ENCODE peak calls at places on chromosomes 3 and 15, in five cellular contexts. One of them, this sample, is unnamed.

GRCh38 chr3:46383946-46384330 is 13.2 kb downstream of the CCR5 start:
- DNase-seq in A549: no peak
- DNase-seq in heart left ventricle: no peak
- DNase-seq in fibroblast of pulmonary artery: no peak
- DNase-seq in GM12878: no peak
- DNase-seq in this sample: no peak

GRCh38 chr3:58725326-58725853 is 58.8 kb upstream of the FAM3D start:
- DNase-seq in A549: no peak
- DNase-seq in heart left ventricle: no peak
- DNase-seq in fibroblast of pulmonary artery: no peak
- DNase-seq in GM12878: no peak
- DNase-seq in this sample: no peak

GRCh38 chr3:69292185-69292584 is 93.7 kb downstream of the FRMD4B start:
- DNase-seq in A549: no peak
- DNase-seq in heart left ventricle: no peak
- DNase-seq in fibroblast of pulmonary artery: no peak
- DNase-seq in GM12878: no peak
- DNase-seq in this sample: no peak

GRCh38 chr15:86247249-86247955 is 167.7 kb downstream of the AGBL1 start:
- DNase-seq in A549: no peak
- DNase-seq in heart left ventricle: no peak
- DNase-seq in fibroblast of pulmonary artery: no peak
- DNase-seq in GM12878: no peak
- DNase-seq in this sample: no peak

GRCh38 chr3:67655364-67656121 is 1.1 kb upstream of the SUCLG2 start:
- DNase-seq in A549: no peak
- DNase-seq in heart left ventricle: peak
- DNase-seq in fibroblast of pulmonary artery: no peak
- DNase-seq in GM12878: peak
- DNase-seq in this sample: peak

GRCh38 chr3:41053220-41053619 is 146.1 kb upstream of the CTNNB1 start:
- DNase-seq in A549: no peak
- DNase-seq in heart left ventricle: no peak
- DNase-seq in fibroblast of pulmonary artery: no peak
- DNase-seq in GM12878: no peak
- DNase-seq in this sample: no peak

GRCh38 chr3:20264900-20265567 is 79.0 kb upstream of the SGO1 start:
- DNase-seq in A549: no peak
- DNase-seq in heart left ventricle: no peak
- DNase-seq in fibroblast of pulmonary artery: no peak
- DNase-seq in GM12878: no peak
- DNase-seq in this sample: no peak

GRCh38 chr3:188510366-188510765 is 356.4 kb downstream of the LPP start:
- DNase-seq in A549: no peak
- DNase-seq in heart left ventricle: no peak
- DNase-seq in fibroblast of pulmonary artery: peak
- DNase-seq in GM12878: no peak
- DNase-seq in this sample: no peak

GRCh38 chr3:134035836-134036235 is 6.1 kb upstream of the SLCO2A1 start:
- DNase-seq in A549: no peak
- DNase-seq in heart left ventricle: no peak
- DNase-seq in fibroblast of pulmonary artery: no peak
- DNase-seq in GM12878: no peak
- DNase-seq in this sample: no peak

GRCh38 chr15:66599536-66600239 is 33.9 kb upstream of the LCTL start:
- DNase-seq in A549: no peak
- DNase-seq in heart left ventricle: no peak
- DNase-seq in fibroblast of pulmonary artery: no peak
- DNase-seq in GM12878: no peak
- DNase-seq in this sample: no peak

GRCh38 chr3:114700637-114701234 is 406.9 kb downstream of the TIGIT start:
- DNase-seq in A549: no peak
- DNase-seq in heart left ventricle: no peak
- DNase-seq in fibroblast of pulmonary artery: no peak
- DNase-seq in GM12878: no peak
- DNase-seq in this sample: no peak

GRCh38 chr3:89787995-89788394 is 680.6 kb downstream of the EPHA3 start:
- DNase-seq in A549: no peak
- DNase-seq in heart left ventricle: no peak
- DNase-seq in fibroblast of pulmonary artery: no peak
- DNase-seq in GM12878: no peak
- DNase-seq in this sample: no peak

GRCh38 chr3:64533565-64534317 is 154.1 kb downstream of the ADAMTS9 start:
- DNase-seq in A549: peak
- DNase-seq in heart left ventricle: peak
- DNase-seq in fibroblast of pulmonary artery: peak
- DNase-seq in GM12878: peak
- DNase-seq in this sample: peak
- H3K4me3 ChIP-seq in A549: no peak
- H3K4me3 ChIP-seq in heart left ventricle: no peak
- H3K4me3 ChIP-seq in fibroblast of pulmonary artery: no peak
- H3K4me3 ChIP-seq in GM12878: no peak
- H3K4me3 ChIP-seq in this sample: no peak

GRCh38 chr15:52021892-52022540 is 3.0 kb downstream of the MAPK6 start:
- DNase-seq in A549: no peak
- DNase-seq in heart left ventricle: no peak
- DNase-seq in fibroblast of pulmonary artery: no peak
- DNase-seq in GM12878: no peak
- DNase-seq in this sample: no peak
- H3K4me3 ChIP-seq in A549: peak
- H3K4me3 ChIP-seq in heart left ventricle: no peak
- H3K4me3 ChIP-seq in fibroblast of pulmonary artery: peak
- H3K4me3 ChIP-seq in GM12878: peak
- H3K4me3 ChIP-seq in this sample: no peak

GRCh38 chr15:45343258-45343860 is 35.0 kb downstream of the GATM start:
- DNase-seq in A549: no peak
- DNase-seq in heart left ventricle: no peak
- DNase-seq in fibroblast of pulmonary artery: no peak
- DNase-seq in GM12878: no peak
- DNase-seq in this sample: no peak
- H3K4me3 ChIP-seq in A549: no peak
- H3K4me3 ChIP-seq in heart left ventricle: no peak
- H3K4me3 ChIP-seq in fibroblast of pulmonary artery: no peak
- H3K4me3 ChIP-seq in GM12878: no peak
- H3K4me3 ChIP-seq in this sample: no peak

DNA sequence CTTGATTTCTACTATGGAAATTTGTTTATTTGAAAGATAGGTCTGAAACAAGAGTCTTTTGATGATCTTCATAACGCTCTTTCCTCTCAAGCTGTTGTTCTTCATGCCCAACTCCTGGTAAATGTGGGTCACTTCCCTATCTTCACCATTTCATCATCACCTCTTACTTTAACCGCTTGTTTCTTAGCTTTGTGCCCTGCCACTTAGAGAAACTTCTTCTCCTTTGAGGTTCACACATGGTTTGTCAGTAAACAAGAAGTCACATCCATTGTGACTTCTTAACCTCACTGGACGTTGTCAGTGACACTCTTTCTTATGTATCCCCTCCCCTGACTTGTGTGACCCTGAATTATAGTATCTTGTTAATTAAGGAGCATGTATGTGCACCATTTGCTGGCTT is 16.9 kb upstream of the P2RY13 start:
- DNase-seq in A549: no peak
- DNase-seq in heart left ventricle: no peak
- DNase-seq in fibroblast of pulmonary artery: no peak
- DNase-seq in GM12878: no peak
- DNase-seq in this sample: no peak
- H3K4me3 ChIP-seq in A549: no peak
- H3K4me3 ChIP-seq in heart left ventricle: no peak
- H3K4me3 ChIP-seq in fibroblast of pulmonary artery: no peak
- H3K4me3 ChIP-seq in GM12878: no peak
- H3K4me3 ChIP-seq in this sample: no peak

DNA sequence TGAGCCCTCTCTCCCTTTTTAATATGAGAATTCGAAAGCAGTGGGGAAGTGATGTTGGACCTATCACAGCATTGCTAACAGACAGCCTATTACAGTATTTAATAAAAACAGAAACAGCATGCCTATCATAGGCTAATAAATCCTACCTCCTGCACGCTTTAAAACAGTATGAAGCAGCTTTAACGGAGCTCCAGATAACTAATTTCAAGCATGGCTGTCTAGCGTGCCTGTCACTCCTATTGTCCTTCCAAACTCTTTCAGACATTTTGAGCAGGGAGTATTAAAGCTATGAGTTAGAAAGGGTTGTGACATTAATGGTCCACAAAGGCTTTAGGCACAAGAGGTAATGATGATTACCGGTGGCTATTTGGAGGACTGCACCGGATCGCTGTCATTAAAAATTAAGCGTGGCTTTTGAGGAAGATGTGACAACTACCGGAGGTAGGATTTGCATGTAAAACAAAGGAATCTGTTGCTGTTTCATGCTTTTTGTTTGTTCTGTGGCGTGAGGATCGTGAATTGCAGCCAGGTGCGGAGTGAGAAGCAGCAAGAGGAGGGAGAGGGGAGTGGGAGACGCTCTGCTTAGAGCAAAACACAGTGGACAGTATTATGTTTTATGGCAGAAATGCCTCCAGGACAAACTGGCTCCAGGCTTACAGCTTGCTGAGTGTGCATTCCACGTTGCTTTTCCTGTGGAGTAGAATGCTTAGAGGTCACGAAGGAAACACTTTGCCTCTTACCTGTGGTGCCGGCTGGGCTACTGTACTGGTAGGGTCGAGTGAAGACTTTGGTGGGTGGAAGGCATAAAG is at the start of gene KCNMB2:
- DNase-seq in A549: no peak
- DNase-seq in heart left ventricle: no peak
- DNase-seq in fibroblast of pulmonary artery: peak
- DNase-seq in GM12878: no peak
- DNase-seq in this sample: no peak
- H3K4me3 ChIP-seq in A549: no peak
- H3K4me3 ChIP-seq in heart left ventricle: peak
- H3K4me3 ChIP-seq in fibroblast of pulmonary artery: peak
- H3K4me3 ChIP-seq in GM12878: peak
- H3K4me3 ChIP-seq in this sample: no peak

DNA sequence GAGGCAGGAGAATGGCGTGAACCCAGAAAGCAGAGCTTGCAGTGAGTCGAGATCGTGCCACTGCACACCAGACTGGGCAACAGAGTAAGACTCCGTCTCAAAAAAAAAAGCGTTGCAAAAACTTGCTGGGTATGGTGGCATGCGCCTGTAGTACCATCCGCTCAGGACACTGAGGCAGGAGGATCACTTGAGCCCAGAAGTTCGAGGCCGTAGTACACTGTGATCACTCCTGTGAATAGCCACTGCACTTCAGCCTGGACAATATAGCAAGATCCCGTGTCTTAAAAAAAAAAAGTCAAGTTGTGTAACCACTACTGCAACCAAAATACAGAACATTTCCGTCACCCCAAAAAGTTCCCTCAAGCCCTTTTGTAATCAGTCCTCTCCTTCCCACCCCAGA is 1.5 kb downstream of the ARPC4 start:
- DNase-seq in A549: no peak
- DNase-seq in heart left ventricle: no peak
- DNase-seq in fibroblast of pulmonary artery: no peak
- DNase-seq in GM12878: no peak
- DNase-seq in this sample: no peak
- H3K4me3 ChIP-seq in A549: peak
- H3K4me3 ChIP-seq in heart left ventricle: no peak
- H3K4me3 ChIP-seq in fibroblast of pulmonary artery: no peak
- H3K4me3 ChIP-seq in GM12878: peak
- H3K4me3 ChIP-seq in this sample: no peak

DNA sequence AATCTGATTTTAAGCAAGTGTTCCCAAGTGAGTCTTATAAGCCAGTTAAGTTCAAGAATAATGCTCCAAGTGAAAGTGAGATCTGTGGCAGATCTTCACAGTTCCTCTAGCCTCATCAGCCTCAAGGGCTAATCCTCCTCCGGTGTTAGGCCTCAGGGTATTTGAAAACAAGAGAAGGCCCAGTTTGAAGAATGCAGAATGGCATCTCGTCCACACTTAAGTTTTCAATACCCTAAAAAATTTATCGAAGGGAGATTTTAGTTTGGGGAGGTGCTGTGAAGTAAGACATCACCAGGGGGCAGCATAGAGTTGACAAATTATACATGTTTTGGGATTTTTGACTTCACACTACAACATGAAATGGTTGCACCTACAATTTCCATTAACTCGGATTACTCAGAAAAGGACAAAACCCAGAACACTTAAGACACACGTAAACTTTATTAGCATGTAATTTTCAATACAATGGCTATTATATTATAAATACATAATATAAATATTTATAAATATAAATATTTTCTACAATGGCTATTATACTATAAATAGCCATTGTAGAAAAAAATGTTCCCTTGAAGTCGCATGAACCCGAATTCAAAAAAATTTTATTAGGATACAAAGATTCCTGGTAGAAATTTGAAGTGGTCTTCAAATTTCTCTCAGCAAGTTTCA is 2.3 kb upstream of the TMEM266 start:
- DNase-seq in A549: peak
- DNase-seq in heart left ventricle: no peak
- DNase-seq in fibroblast of pulmonary artery: peak
- DNase-seq in GM12878: no peak
- DNase-seq in this sample: no peak
- H3K4me3 ChIP-seq in A549: no peak
- H3K4me3 ChIP-seq in heart left ventricle: no peak
- H3K4me3 ChIP-seq in fibroblast of pulmonary artery: no peak
- H3K4me3 ChIP-seq in GM12878: peak
- H3K4me3 ChIP-seq in this sample: no peak

GRCh38 chr3:111823341-111823830 is 35.7 kb upstream of the PHLDB2 start:
- DNase-seq in A549: no peak
- DNase-seq in heart left ventricle: no peak
- DNase-seq in fibroblast of pulmonary artery: no peak
- DNase-seq in GM12878: no peak
- DNase-seq in this sample: no peak
- H3K4me3 ChIP-seq in A549: no peak
- H3K4me3 ChIP-seq in heart left ventricle: no peak
- H3K4me3 ChIP-seq in fibroblast of pulmonary artery: no peak
- H3K4me3 ChIP-seq in GM12878: no peak
- H3K4me3 ChIP-seq in this sample: no peak

DNA sequence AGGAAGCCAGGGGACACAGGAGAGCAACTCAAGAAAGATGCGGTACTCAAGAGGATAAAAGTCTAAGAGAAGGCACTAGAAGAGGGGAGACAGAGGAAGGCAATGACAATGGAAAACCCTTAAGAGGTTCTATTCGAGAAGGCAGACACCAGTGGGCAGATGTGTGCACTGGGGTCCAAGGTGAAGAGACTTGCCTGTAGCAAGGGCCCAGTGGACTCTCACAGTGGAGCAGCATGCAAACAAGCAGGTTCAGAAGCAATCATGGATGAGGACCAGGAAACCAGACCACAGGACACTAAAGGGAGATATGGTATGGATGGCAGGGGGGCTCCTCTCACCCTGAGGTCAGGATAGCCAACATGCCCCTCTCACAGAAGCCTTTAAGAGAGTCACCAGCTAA is 2.7 kb downstream of the ADCY5 start:
- DNase-seq in A549: no peak
- DNase-seq in heart left ventricle: no peak
- DNase-seq in fibroblast of pulmonary artery: no peak
- DNase-seq in GM12878: no peak
- DNase-seq in this sample: no peak
- H3K4me3 ChIP-seq in A549: no peak
- H3K4me3 ChIP-seq in heart left ventricle: peak
- H3K4me3 ChIP-seq in fibroblast of pulmonary artery: no peak
- H3K4me3 ChIP-seq in GM12878: no peak
- H3K4me3 ChIP-seq in this sample: no peak

DNA sequence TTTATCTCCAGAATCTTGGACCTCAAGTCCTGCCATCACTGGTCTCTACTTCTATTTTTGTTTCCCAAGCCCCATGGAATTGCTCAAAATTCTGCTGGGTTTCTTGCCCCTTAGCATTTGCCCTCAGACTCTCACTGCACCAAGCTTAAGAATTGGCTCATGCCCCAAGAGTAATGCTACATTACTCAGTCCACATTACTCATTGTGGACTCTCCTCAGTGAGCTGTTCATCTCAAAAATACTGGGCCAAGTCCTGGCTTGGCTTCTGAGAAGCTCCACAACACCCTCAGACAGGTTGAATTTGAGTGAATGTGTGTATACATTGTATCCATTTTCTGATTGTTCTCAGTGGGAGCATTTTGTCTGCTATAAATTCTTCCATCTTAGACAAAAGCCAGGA is 364.4 kb upstream of the ARHGEF26 start:
- DNase-seq in A549: no peak
- DNase-seq in heart left ventricle: no peak
- DNase-seq in fibroblast of pulmonary artery: peak
- DNase-seq in GM12878: no peak
- DNase-seq in this sample: no peak
- H3K4me3 ChIP-seq in A549: no peak
- H3K4me3 ChIP-seq in heart left ventricle: no peak
- H3K4me3 ChIP-seq in fibroblast of pulmonary artery: no peak
- H3K4me3 ChIP-seq in GM12878: no peak
- H3K4me3 ChIP-seq in this sample: no peak